ENCODE peak calls at places on chromosomes 7 and 10, in seven cellular contexts. A is NCI-H774; G is cardiac muscle cell; C is AG09309; Q is NCI-H1417; H is activated CD4-positive, alpha-beta T cell treated with anti-CD3 and anti-CD28 coated beads for 24 hours; X is neural progenitor cell. B is an unnamed sample.

GRCh38 chr10:15201589-15202300 is 33.3 kb upstream of the NMT2 start:
- DNase-seq in H (no peak), G (peak; percentile 47), X (no peak), Q (no peak), A (no peak), C (no peak), B (no peak)

GRCh38 chr10:68647928-68648327 is 73.1 kb upstream of the CCAR1 start:
- DNase-seq in G (peak; percentile 72), Q (no peak), H (no peak), X (no peak), C (peak; percentile 79), A (no peak), B (peak; percentile 70)

GRCh38 chr10:79129361-79129997 is 60.7 kb downstream of the ZMIZ1 start:
- DNase-seq in C (no peak), A (no peak), X (peak; percentile 88), H (no peak), Q (no peak), G (peak; percentile 59), B (no peak)

GRCh38 chr7:108580298-108580697 is 10.6 kb downstream of the DNAJB9 start:
- DNase-seq in Q (no peak), X (no peak), H (no peak), C (no peak), G (no peak), A (no peak), B (no peak)

GRCh38 chr10:110226926-110227641 is 19.7 kb downstream of the MXI1 start:
- DNase-seq in Q (peak; percentile 53), A (no peak), X (peak; percentile 64), C (no peak), G (peak; percentile 49), H (peak; percentile 69), B (no peak)

GRCh38 chr10:74930962-74931361 is 104.6 kb downstream of the KAT6B start:
- DNase-seq in X (peak; percentile 28), C (no peak), A (no peak), G (no peak), H (no peak), Q (peak; percentile 24), B (no peak)

GRCh38 chr10:47016564-47016963 is 105.3 kb downstream of the PTPN20 start:
- DNase-seq in Q (no peak), G (no peak), A (no peak), X (no peak), H (no peak), C (no peak), B (no peak)

GRCh38 chr10:48523820-48524758 is 80.8 kb downstream of the ARHGAP22 start:
- DNase-seq in X (peak; percentile 74), C (no peak), G (peak; percentile 33), Q (peak; percentile 54), H (no peak), A (no peak), B (no peak)

GRCh38 chr7:16644987-16645592 is 464 bp downstream of the ANKMY2 start:
- DNase-seq in H (peak; percentile 4), G (peak; percentile 43), A (peak; percentile 47), X (peak; percentile 75), Q (peak; percentile 85), C (no peak), B (peak; percentile 23)

GRCh38 chr10:23096814-23097549 is 1.6 kb downstream of the MSRB2 start:
- DNase-seq in C (peak; percentile 82), Q (no peak), H (no peak), A (no peak), X (no peak), G (peak; percentile 97), B (no peak)

GRCh38 chr10:121503587-121504051 is 94.6 kb downstream of the FGFR2 start:
- DNase-seq in A (no peak), C (no peak), Q (no peak), H (no peak), G (peak; percentile 8), X (no peak), B (no peak)

GRCh38 chr10:95445223-95445836 is 115.8 kb downstream of the SORBS1 start:
- DNase-seq in G (peak; percentile 85), C (peak; percentile 25), H (no peak), Q (no peak), A (no peak), X (no peak), B (peak; percentile 61)

GRCh38 chr7:17205850-17206353 is 92.5 kb upstream of the AHR start:
- DNase-seq in X (no peak), Q (no peak), H (no peak), A (no peak), G (no peak), C (no peak), B (no peak)

GRCh38 chr7:46902463-46902862 is 679.4 kb downstream of the TNS3 start:
- DNase-seq in A (no peak), X (no peak), C (no peak), Q (no peak), G (no peak), H (no peak), B (no peak)

GRCh38 chr10:107072786-107073185 is 91.7 kb downstream of the SORCS1 start:
- DNase-seq in C (no peak), H (no peak), Q (no peak), G (no peak), X (peak; percentile 46), A (no peak), B (no peak)

GRCh38 chr7:156795415-156795814 is 97.6 kb downstream of the LMBR1 start:
- DNase-seq in X (no peak), C (no peak), A (no peak), G (no peak), Q (no peak), H (no peak), B (no peak)

B was measured in HS-5.